ENCODE peak calls at places on chromosomes 2 and 18, in nine cellular contexts. One of them, this sample, is unnamed. For H3K4me1 and H3K27me3, the result is how much of the 10 kb centered on the place peaks cover.

GRCh38 chr2:204705243-204705971 is 160.1 kb downstream of the PARD3B start:
- DNase-seq in HepG2: no peak
- DNase-seq in thoracic aorta: no peak
- DNase-seq in CD8-positive, alpha-beta T cell: no peak
- DNase-seq in fibroblast of lung: peak
- DNase-seq in esophagus squamous epithelium: no peak
- DNase-seq in heart right ventricle: no peak
- DNase-seq in IMR-90: peak
- DNase-seq in K562: peak
- DNase-seq in this sample: no peak

GRCh38 chr2:48343571-48344440 is 186.1 kb upstream of the STON1 start:
- DNase-seq in HepG2: peak
- DNase-seq in thoracic aorta: no peak
- DNase-seq in CD8-positive, alpha-beta T cell: no peak
- DNase-seq in fibroblast of lung: peak
- DNase-seq in esophagus squamous epithelium: no peak
- DNase-seq in heart right ventricle: no peak
- DNase-seq in IMR-90: peak
- DNase-seq in K562: no peak
- DNase-seq in this sample: no peak

GRCh38 chr2:67840460-67841068 is 222.2 kb downstream of the C1D start:
- DNase-seq in HepG2: peak
- DNase-seq in thoracic aorta: no peak
- DNase-seq in CD8-positive, alpha-beta T cell: no peak
- DNase-seq in fibroblast of lung: peak
- DNase-seq in esophagus squamous epithelium: no peak
- DNase-seq in heart right ventricle: peak
- DNase-seq in IMR-90: peak
- DNase-seq in K562: peak
- DNase-seq in this sample: peak

GRCh38 chr18:45050712-45051639 is 370.3 kb downstream of the SETBP1 start:
- DNase-seq in HepG2: no peak
- DNase-seq in thoracic aorta: no peak
- DNase-seq in CD8-positive, alpha-beta T cell: no peak
- DNase-seq in fibroblast of lung: peak
- DNase-seq in esophagus squamous epithelium: no peak
- DNase-seq in heart right ventricle: no peak
- DNase-seq in IMR-90: peak
- DNase-seq in K562: peak
- DNase-seq in this sample: no peak

GRCh38 chr2:8857709-8858108 is 20.3 kb upstream of the KIDINS220 start:
- DNase-seq in HepG2: no peak
- DNase-seq in thoracic aorta: no peak
- DNase-seq in CD8-positive, alpha-beta T cell: no peak
- DNase-seq in fibroblast of lung: no peak
- DNase-seq in esophagus squamous epithelium: no peak
- DNase-seq in heart right ventricle: no peak
- DNase-seq in IMR-90: no peak
- DNase-seq in K562: no peak
- DNase-seq in this sample: no peak

GRCh38 chr2:229531594-229531993 is 182.8 kb downstream of the DNER start:
- DNase-seq in HepG2: no peak
- DNase-seq in thoracic aorta: no peak
- DNase-seq in CD8-positive, alpha-beta T cell: no peak
- DNase-seq in fibroblast of lung: no peak
- DNase-seq in esophagus squamous epithelium: no peak
- DNase-seq in heart right ventricle: no peak
- DNase-seq in IMR-90: no peak
- DNase-seq in K562: no peak
- DNase-seq in this sample: no peak

GRCh38 chr2:208062113-208062512 is 36.8 kb upstream of the PLEKHM3 start:
- DNase-seq in HepG2: peak
- DNase-seq in thoracic aorta: no peak
- DNase-seq in CD8-positive, alpha-beta T cell: no peak
- DNase-seq in fibroblast of lung: peak
- DNase-seq in esophagus squamous epithelium: no peak
- DNase-seq in heart right ventricle: no peak
- DNase-seq in IMR-90: peak
- DNase-seq in K562: peak
- DNase-seq in this sample: no peak

GRCh38 chr2:98881153-98881650 is 54.8 kb downstream of the CRACDL start:
- DNase-seq in HepG2: no peak
- DNase-seq in thoracic aorta: no peak
- DNase-seq in CD8-positive, alpha-beta T cell: no peak
- DNase-seq in fibroblast of lung: no peak
- DNase-seq in esophagus squamous epithelium: no peak
- DNase-seq in heart right ventricle: no peak
- DNase-seq in IMR-90: no peak
- DNase-seq in K562: no peak
- DNase-seq in this sample: no peak

GRCh38 chr2:114550895-114551793 is 108.7 kb downstream of the DPP10 start:
- DNase-seq in HepG2: peak
- DNase-seq in thoracic aorta: no peak
- DNase-seq in CD8-positive, alpha-beta T cell: no peak
- DNase-seq in fibroblast of lung: peak
- DNase-seq in esophagus squamous epithelium: no peak
- DNase-seq in heart right ventricle: peak
- DNase-seq in IMR-90: peak
- DNase-seq in K562: peak
- DNase-seq in this sample: no peak

GRCh38 chr2:109197491-109198480 is 68.8 kb downstream of the SH3RF3 start:
- DNase-seq in HepG2: no peak
- DNase-seq in thoracic aorta: no peak
- DNase-seq in CD8-positive, alpha-beta T cell: no peak
- DNase-seq in fibroblast of lung: no peak
- DNase-seq in esophagus squamous epithelium: no peak
- DNase-seq in heart right ventricle: no peak
- DNase-seq in IMR-90: no peak
- DNase-seq in K562: no peak
- DNase-seq in this sample: no peak

GRCh38 chr2:75570948-75571729 is 10.4 kb upstream of the EVA1A start:
- DNase-seq in HepG2: peak
- DNase-seq in thoracic aorta: no peak
- DNase-seq in CD8-positive, alpha-beta T cell: no peak
- DNase-seq in fibroblast of lung: peak
- DNase-seq in esophagus squamous epithelium: no peak
- DNase-seq in heart right ventricle: no peak
- DNase-seq in IMR-90: peak
- DNase-seq in K562: no peak
- DNase-seq in this sample: peak

GRCh38 chr2:162430323-162430722 is 86.4 kb downstream of the GCA start:
- DNase-seq in HepG2: peak
- DNase-seq in thoracic aorta: no peak
- DNase-seq in CD8-positive, alpha-beta T cell: no peak
- DNase-seq in fibroblast of lung: no peak
- DNase-seq in esophagus squamous epithelium: no peak
- DNase-seq in heart right ventricle: no peak
- DNase-seq in IMR-90: no peak
- DNase-seq in K562: no peak
- DNase-seq in this sample: no peak

GRCh38 chr2:162422894-162423293 is 79.0 kb downstream of the GCA start:
- DNase-seq in HepG2: no peak
- DNase-seq in thoracic aorta: no peak
- DNase-seq in CD8-positive, alpha-beta T cell: no peak
- DNase-seq in fibroblast of lung: no peak
- DNase-seq in esophagus squamous epithelium: no peak
- DNase-seq in heart right ventricle: no peak
- DNase-seq in IMR-90: no peak
- DNase-seq in K562: no peak
- DNase-seq in this sample: no peak

GRCh38 chr2:162424816-162425215 is 80.9 kb downstream of the GCA start:
- DNase-seq in HepG2: no peak
- DNase-seq in thoracic aorta: no peak
- DNase-seq in CD8-positive, alpha-beta T cell: no peak
- DNase-seq in fibroblast of lung: no peak
- DNase-seq in esophagus squamous epithelium: no peak
- DNase-seq in heart right ventricle: no peak
- DNase-seq in IMR-90: no peak
- DNase-seq in K562: no peak
- DNase-seq in this sample: no peak
- TF ChIP-seq CTCF in HepG2: no peak
- TF ChIP-seq CTCF in thoracic aorta: no peak
- TF ChIP-seq CTCF in CD8-positive, alpha-beta T cell: no peak
- TF ChIP-seq CTCF in fibroblast of lung: no peak
- TF ChIP-seq CTCF in esophagus squamous epithelium: no peak
- TF ChIP-seq CTCF in heart right ventricle: no peak
- TF ChIP-seq CTCF in IMR-90: no peak
- TF ChIP-seq CTCF in K562: no peak
- TF ChIP-seq CTCF in this sample: no peak

GRCh38 chr2:58739033-58739432 is 497.9 kb upstream of the FANCL start:
- DNase-seq in HepG2: no peak
- DNase-seq in thoracic aorta: no peak
- DNase-seq in CD8-positive, alpha-beta T cell: no peak
- DNase-seq in fibroblast of lung: no peak
- DNase-seq in esophagus squamous epithelium: no peak
- DNase-seq in heart right ventricle: no peak
- DNase-seq in IMR-90: no peak
- DNase-seq in K562: no peak
- DNase-seq in this sample: no peak
- H3K4me1 ChIP-seq in HepG2: under half
- H3K4me1 ChIP-seq in thoracic aorta: under half
- H3K4me1 ChIP-seq in CD8-positive, alpha-beta T cell: under half
- H3K4me1 ChIP-seq in fibroblast of lung: under half
- H3K4me1 ChIP-seq in esophagus squamous epithelium: under half
- H3K4me1 ChIP-seq in heart right ventricle: under half
- H3K4me1 ChIP-seq in IMR-90: under half
- H3K4me1 ChIP-seq in K562: under half
- H3K4me1 ChIP-seq in this sample: under half

DNA sequence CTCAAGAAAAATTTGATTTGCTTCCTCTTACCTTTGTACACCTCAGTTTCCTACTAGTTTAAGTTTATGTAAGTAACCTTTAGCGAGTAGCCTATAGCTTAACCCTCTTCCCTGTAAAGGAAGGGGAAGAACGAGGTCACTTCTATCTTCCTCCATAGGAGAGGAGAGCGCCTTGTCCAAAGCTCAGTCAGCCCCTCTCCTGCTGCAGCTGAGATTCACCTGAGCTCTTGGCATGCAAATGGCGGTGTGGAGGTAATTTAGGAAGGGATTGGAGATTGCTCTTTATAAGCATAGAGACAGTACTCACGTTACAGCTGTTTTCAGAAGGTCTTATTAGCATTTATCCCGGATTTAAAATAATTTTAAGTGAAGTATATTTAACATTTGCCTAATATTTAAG is 27.8 kb upstream of the SERPINB12 start:
- DNase-seq in HepG2: no peak
- DNase-seq in thoracic aorta: no peak
- DNase-seq in CD8-positive, alpha-beta T cell: no peak
- DNase-seq in fibroblast of lung: no peak
- DNase-seq in esophagus squamous epithelium: no peak
- DNase-seq in heart right ventricle: no peak
- DNase-seq in IMR-90: no peak
- DNase-seq in K562: no peak
- DNase-seq in this sample: no peak
- H3K27me3 ChIP-seq in HepG2: under half
- H3K27me3 ChIP-seq in thoracic aorta: under half
- H3K27me3 ChIP-seq in CD8-positive, alpha-beta T cell: under half
- H3K27me3 ChIP-seq in fibroblast of lung: under half
- H3K27me3 ChIP-seq in esophagus squamous epithelium: under half
- H3K27me3 ChIP-seq in heart right ventricle: under half
- H3K27me3 ChIP-seq in IMR-90: under half
- H3K27me3 ChIP-seq in K562: under half
- H3K27me3 ChIP-seq in this sample: under half

GRCh38 chr2:65636024-65636423 is 203.6 kb upstream of the SPRED2 start:
- DNase-seq in HepG2: no peak
- DNase-seq in thoracic aorta: no peak
- DNase-seq in CD8-positive, alpha-beta T cell: no peak
- DNase-seq in fibroblast of lung: no peak
- DNase-seq in esophagus squamous epithelium: no peak
- DNase-seq in heart right ventricle: no peak
- DNase-seq in IMR-90: no peak
- DNase-seq in K562: no peak
- DNase-seq in this sample: no peak

GRCh38 chr2:65639156-65639876 is 206.9 kb upstream of the SPRED2 start:
- DNase-seq in HepG2: no peak
- DNase-seq in thoracic aorta: no peak
- DNase-seq in CD8-positive, alpha-beta T cell: no peak
- DNase-seq in fibroblast of lung: peak
- DNase-seq in esophagus squamous epithelium: no peak
- DNase-seq in heart right ventricle: no peak
- DNase-seq in IMR-90: peak
- DNase-seq in K562: no peak
- DNase-seq in this sample: peak

GRCh38 chr2:65637061-65637460 is 204.7 kb upstream of the SPRED2 start:
- DNase-seq in HepG2: no peak
- DNase-seq in thoracic aorta: no peak
- DNase-seq in CD8-positive, alpha-beta T cell: no peak
- DNase-seq in fibroblast of lung: peak
- DNase-seq in esophagus squamous epithelium: no peak
- DNase-seq in heart right ventricle: no peak
- DNase-seq in IMR-90: no peak
- DNase-seq in K562: no peak
- DNase-seq in this sample: no peak

GRCh38 chr2:65638438-65638837 is 206.0 kb upstream of the SPRED2 start:
- DNase-seq in HepG2: peak
- DNase-seq in thoracic aorta: no peak
- DNase-seq in CD8-positive, alpha-beta T cell: no peak
- DNase-seq in fibroblast of lung: no peak
- DNase-seq in esophagus squamous epithelium: no peak
- DNase-seq in heart right ventricle: no peak
- DNase-seq in IMR-90: no peak
- DNase-seq in K562: peak
- DNase-seq in this sample: no peak

GRCh38 chr2:65640793-65641103 is 208.3 kb upstream of the SPRED2 start:
- DNase-seq in HepG2: no peak
- DNase-seq in thoracic aorta: no peak
- DNase-seq in CD8-positive, alpha-beta T cell: no peak
- DNase-seq in fibroblast of lung: no peak
- DNase-seq in esophagus squamous epithelium: no peak
- DNase-seq in heart right ventricle: no peak
- DNase-seq in IMR-90: no peak
- DNase-seq in K562: no peak
- DNase-seq in this sample: no peak
- TF ChIP-seq CTCF in HepG2: no peak
- TF ChIP-seq CTCF in thoracic aorta: no peak
- TF ChIP-seq CTCF in CD8-positive, alpha-beta T cell: peak
- TF ChIP-seq CTCF in fibroblast of lung: no peak
- TF ChIP-seq CTCF in esophagus squamous epithelium: no peak
- TF ChIP-seq CTCF in heart right ventricle: no peak
- TF ChIP-seq CTCF in IMR-90: no peak
- TF ChIP-seq CTCF in K562: no peak
- TF ChIP-seq CTCF in this sample: no peak

GRCh38 chr2:19138264-19138825 is 220.1 kb downstream of the OSR1 start:
- DNase-seq in HepG2: no peak
- DNase-seq in thoracic aorta: no peak
- DNase-seq in CD8-positive, alpha-beta T cell: no peak
- DNase-seq in fibroblast of lung: no peak
- DNase-seq in esophagus squamous epithelium: no peak
- DNase-seq in heart right ventricle: no peak
- DNase-seq in IMR-90: no peak
- DNase-seq in K562: no peak
- DNase-seq in this sample: no peak
- H3K4me1 ChIP-seq in HepG2: under half
- H3K4me1 ChIP-seq in thoracic aorta: under half
- H3K4me1 ChIP-seq in CD8-positive, alpha-beta T cell: under half
- H3K4me1 ChIP-seq in fibroblast of lung: under half
- H3K4me1 ChIP-seq in esophagus squamous epithelium: under half
- H3K4me1 ChIP-seq in heart right ventricle: under half
- H3K4me1 ChIP-seq in IMR-90: under half
- H3K4me1 ChIP-seq in K562: under half
- H3K4me1 ChIP-seq in this sample: under half